ENCODE peak calls at places on chromosomes 11 and 22, in nine cellular contexts. E, M, Y, Z, O, V, R, K and U are unnamed samples.

GRCh38 chr11:64563966-64564365 is 27.1 kb upstream of the SLC22A12 start:
- DNase-seq in E (no peak), M (no peak), Y (no peak), Z (no peak), O (no peak), V (no peak), R (no peak), K (no peak), U (no peak)

GRCh38 chr11:69434341-69434960 is 47.0 kb upstream of the LINC01488 start:
- DNase-seq in E (no peak), M (no peak), Y (no peak), Z (no peak), O (no peak), V (no peak), R (no peak), K (no peak), U (no peak)

GRCh38 chr11:118640332-118641154 is 33.1 kb downstream of the PHLDB1 start:
- DNase-seq in E (no peak), M (no peak), Y (no peak), Z (no peak), O (no peak), V (no peak), R (no peak), K (no peak), U (no peak)

GRCh38 chr11:109641549-109641948 is 219.6 kb downstream of the C11orf87 start:
- DNase-seq in E (no peak), M (peak), Y (peak), Z (no peak), O (no peak), V (no peak), R (peak), K (no peak), U (peak)

GRCh38 chr11:124839972-124840621 is 25.1 kb upstream of the ROBO3 start:
- DNase-seq in E (no peak), M (no peak), Y (no peak), Z (no peak), O (no peak), V (no peak), R (no peak), K (no peak), U (no peak)

GRCh38 chr11:75827562-75827961 is 12.6 kb downstream of the UVRAG start:
- DNase-seq in E (no peak), M (no peak), Y (no peak), Z (no peak), O (no peak), V (no peak), R (no peak), K (no peak), U (no peak)

GRCh38 chr11:18578975-18579598 is 9.4 kb downstream of the UEVLD start:
- DNase-seq in E (no peak), M (no peak), Y (no peak), Z (no peak), O (no peak), V (no peak), R (no peak), K (no peak), U (no peak)

GRCh38 chr22:48944756-48945620 is 882.7 kb downstream of the BRD1 start:
- DNase-seq in E (no peak), M (no peak), Y (no peak), Z (no peak), O (no peak), V (no peak), R (no peak), K (no peak), U (no peak)

GRCh38 chr22:45285431-45286058 is 796 bp downstream of the UPK3A start:
- DNase-seq in E (no peak), M (no peak), Y (no peak), Z (no peak), O (no peak), V (no peak), R (no peak), K (no peak), U (no peak)

GRCh38 chr11:127919206-127920000 is 668.0 kb downstream of the ETS1 start:
- DNase-seq in E (no peak), M (no peak), Y (peak), Z (no peak), O (no peak), V (no peak), R (peak), K (no peak), U (peak)

GRCh38 chr11:12394601-12395000 is 17.2 kb downstream of the PARVA start:
- DNase-seq in E (no peak), M (no peak), Y (no peak), Z (no peak), O (no peak), V (no peak), R (no peak), K (no peak), U (no peak)

GRCh38 chr11:107054391-107054790 is 36.1 kb upstream of the GUCY1A2 start:
- DNase-seq in E (no peak), M (no peak), Y (no peak), Z (no peak), O (no peak), V (no peak), R (no peak), K (no peak), U (no peak)